ENCODE peak calls at places on chromosome 13, in seven cellular contexts. One of them, this sample, is unnamed.

GRCh38 chr13:43838909-43839308 is 40.6 kb downstream of the CCDC122 start:
- DNase-seq in astrocyte of the spinal cord: no peak
- DNase-seq in colonic mucosa: no peak
- DNase-seq in SK-N-SH: no peak
- DNase-seq in cardiac muscle cell: peak
- DNase-seq in AG10803: peak
- DNase-seq in breast epithelium: no peak
- DNase-seq in this sample: peak

GRCh38 chr13:48975101-48975925 is at the start of gene FNDC3A:
- DNase-seq in breast epithelium: peak
- DNase-seq in colonic mucosa: peak
- DNase-seq in SK-N-SH: peak
- DNase-seq in cardiac muscle cell: peak
- DNase-seq in AG10803: peak
- DNase-seq in astrocyte of the spinal cord: peak
- DNase-seq in this sample: peak

GRCh38 chr13:98332691-98333090 is 155.6 kb upstream of the RNF113B start:
- DNase-seq in astrocyte of the spinal cord: no peak
- DNase-seq in AG10803: no peak
- DNase-seq in cardiac muscle cell: no peak
- DNase-seq in SK-N-SH: no peak
- DNase-seq in breast epithelium: no peak
- DNase-seq in colonic mucosa: no peak
- DNase-seq in this sample: no peak

GRCh38 chr13:96991072-96991471 is 3.2 kb downstream of the OXGR1 start:
- DNase-seq in AG10803: no peak
- DNase-seq in cardiac muscle cell: no peak
- DNase-seq in astrocyte of the spinal cord: no peak
- DNase-seq in colonic mucosa: peak
- DNase-seq in SK-N-SH: no peak
- DNase-seq in breast epithelium: no peak
- DNase-seq in this sample: no peak

GRCh38 chr13:39051157-39051556 is 12.9 kb downstream of the NHLRC3 start:
- DNase-seq in colonic mucosa: no peak
- DNase-seq in astrocyte of the spinal cord: peak
- DNase-seq in cardiac muscle cell: peak
- DNase-seq in SK-N-SH: peak
- DNase-seq in AG10803: peak
- DNase-seq in breast epithelium: no peak
- DNase-seq in this sample: peak

GRCh38 chr13:22427783-22428182 is 753.0 kb upstream of the SGCG start:
- DNase-seq in colonic mucosa: no peak
- DNase-seq in cardiac muscle cell: no peak
- DNase-seq in SK-N-SH: no peak
- DNase-seq in AG10803: no peak
- DNase-seq in breast epithelium: no peak
- DNase-seq in astrocyte of the spinal cord: no peak
- DNase-seq in this sample: no peak

GRCh38 chr13:66397133-66397532 is 833.0 kb downstream of the PCDH9 start:
- DNase-seq in breast epithelium: no peak
- DNase-seq in astrocyte of the spinal cord: no peak
- DNase-seq in AG10803: no peak
- DNase-seq in colonic mucosa: no peak
- DNase-seq in cardiac muscle cell: no peak
- DNase-seq in SK-N-SH: no peak
- DNase-seq in this sample: no peak

GRCh38 chr13:72456486-72456885 is 270.9 kb downstream of the MZT1 start:
- DNase-seq in astrocyte of the spinal cord: no peak
- DNase-seq in SK-N-SH: no peak
- DNase-seq in breast epithelium: no peak
- DNase-seq in cardiac muscle cell: no peak
- DNase-seq in colonic mucosa: no peak
- DNase-seq in AG10803: no peak
- DNase-seq in this sample: no peak

GRCh38 chr13:30323524-30323923 is 16.2 kb upstream of the KATNAL1 start:
- DNase-seq in astrocyte of the spinal cord: no peak
- DNase-seq in SK-N-SH: no peak
- DNase-seq in breast epithelium: no peak
- DNase-seq in cardiac muscle cell: no peak
- DNase-seq in colonic mucosa: no peak
- DNase-seq in AG10803: peak
- DNase-seq in this sample: no peak

DNA sequence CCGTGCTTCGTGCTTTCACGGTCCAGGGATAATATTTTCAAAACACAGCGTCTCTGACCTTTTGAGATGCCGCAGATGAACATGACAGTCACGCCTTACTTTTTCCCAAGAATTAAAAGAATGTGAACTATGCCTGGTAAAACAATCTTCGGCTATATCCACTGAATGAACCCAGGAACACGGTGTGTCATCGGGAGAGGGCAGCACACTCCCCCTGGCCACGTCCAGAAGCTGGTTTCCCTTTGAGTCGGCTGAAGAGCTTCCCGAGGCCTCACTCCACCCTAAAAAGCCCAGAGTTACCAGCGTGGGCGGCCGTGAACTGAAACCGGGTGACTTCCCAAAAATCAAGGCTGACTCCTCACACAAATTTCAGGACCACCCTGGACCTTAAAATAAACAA is 22.9 kb upstream of the SHISA2 start:
- DNase-seq in astrocyte of the spinal cord: peak
- DNase-seq in colonic mucosa: no peak
- DNase-seq in cardiac muscle cell: peak
- DNase-seq in AG10803: peak
- DNase-seq in SK-N-SH: no peak
- DNase-seq in breast epithelium: no peak
- DNase-seq in this sample: peak
- TF ChIP-seq CTCF in astrocyte of the spinal cord: peak
- TF ChIP-seq CTCF in colonic mucosa: no peak
- TF ChIP-seq CTCF in cardiac muscle cell: peak
- TF ChIP-seq CTCF in AG10803: no peak
- TF ChIP-seq CTCF in SK-N-SH: no peak
- TF ChIP-seq CTCF in breast epithelium: no peak
- TF ChIP-seq CTCF in this sample: peak

GRCh38 chr13:50668882-50669281 is 174.6 kb downstream of the DLEU7 start:
- DNase-seq in cardiac muscle cell: no peak
- DNase-seq in astrocyte of the spinal cord: no peak
- DNase-seq in SK-N-SH: no peak
- DNase-seq in breast epithelium: no peak
- DNase-seq in colonic mucosa: no peak
- DNase-seq in AG10803: no peak
- DNase-seq in this sample: no peak
- H3K4me3 ChIP-seq in cardiac muscle cell: no peak
- H3K4me3 ChIP-seq in astrocyte of the spinal cord: no peak
- H3K4me3 ChIP-seq in SK-N-SH: no peak
- H3K4me3 ChIP-seq in breast epithelium: no peak
- H3K4me3 ChIP-seq in colonic mucosa: no peak
- H3K4me3 ChIP-seq in AG10803: no peak
- H3K4me3 ChIP-seq in this sample: no peak

DNA sequence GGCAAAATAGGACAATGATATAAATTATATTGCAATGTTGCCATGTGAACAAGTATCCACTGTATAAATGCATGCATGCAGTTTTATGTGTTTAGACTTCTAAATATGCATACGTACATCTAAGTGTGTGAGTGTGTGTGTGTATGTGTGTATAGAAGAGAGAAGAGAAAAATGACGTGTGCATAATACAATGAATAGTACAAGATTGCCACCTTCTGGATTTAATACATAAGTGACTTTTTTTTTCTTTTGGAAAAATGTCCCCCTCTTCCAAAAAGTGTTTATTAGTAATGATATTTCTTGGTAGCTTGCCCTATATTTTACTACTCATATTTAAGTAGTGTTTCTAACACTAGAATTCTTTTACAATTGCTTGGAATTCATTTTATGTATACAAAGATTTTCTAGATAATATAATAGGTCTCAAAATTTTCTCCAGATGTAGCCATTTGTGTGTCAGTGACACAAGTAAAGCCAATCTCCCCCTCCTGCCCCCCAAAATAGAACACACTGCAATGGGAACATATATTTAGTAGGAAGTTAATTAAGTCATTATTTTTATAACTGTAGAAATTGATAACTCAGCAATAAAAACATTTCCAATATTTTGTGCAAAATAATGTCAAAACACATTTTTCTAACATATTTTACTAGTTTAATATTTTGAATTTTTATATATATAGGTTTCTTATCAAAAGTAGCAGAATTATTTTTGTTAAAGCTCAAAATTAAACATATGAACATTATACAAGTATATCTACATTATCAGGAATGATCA is 783.3 kb upstream of the ATXN8OS start:
- DNase-seq in SK-N-SH: peak
- DNase-seq in astrocyte of the spinal cord: peak
- DNase-seq in cardiac muscle cell: no peak
- DNase-seq in AG10803: no peak
- DNase-seq in colonic mucosa: no peak
- DNase-seq in breast epithelium: no peak
- DNase-seq in this sample: peak
- TF ChIP-seq CTCF in SK-N-SH: peak
- TF ChIP-seq CTCF in astrocyte of the spinal cord: no peak
- TF ChIP-seq CTCF in cardiac muscle cell: no peak
- TF ChIP-seq CTCF in AG10803: no peak
- TF ChIP-seq CTCF in colonic mucosa: no peak
- TF ChIP-seq CTCF in breast epithelium: no peak
- TF ChIP-seq CTCF in this sample: no peak

GRCh38 chr13:104979281-104979680 is 1556.2 kb downstream of the EFNB2 start:
- DNase-seq in breast epithelium: no peak
- DNase-seq in SK-N-SH: no peak
- DNase-seq in cardiac muscle cell: no peak
- DNase-seq in AG10803: no peak
- DNase-seq in colonic mucosa: no peak
- DNase-seq in astrocyte of the spinal cord: no peak
- DNase-seq in this sample: no peak

GRCh38 chr13:104980571-104980970 is 1554.9 kb downstream of the EFNB2 start:
- DNase-seq in SK-N-SH: no peak
- DNase-seq in colonic mucosa: no peak
- DNase-seq in breast epithelium: no peak
- DNase-seq in AG10803: no peak
- DNase-seq in astrocyte of the spinal cord: no peak
- DNase-seq in cardiac muscle cell: no peak
- DNase-seq in this sample: no peak

GRCh38 chr13:104975272-104975671 is 1560.2 kb downstream of the EFNB2 start:
- DNase-seq in SK-N-SH: no peak
- DNase-seq in cardiac muscle cell: no peak
- DNase-seq in astrocyte of the spinal cord: no peak
- DNase-seq in breast epithelium: no peak
- DNase-seq in colonic mucosa: no peak
- DNase-seq in AG10803: no peak
- DNase-seq in this sample: no peak

GRCh38 chr13:104976964-104977363 is 1558.5 kb downstream of the EFNB2 start:
- DNase-seq in astrocyte of the spinal cord: no peak
- DNase-seq in breast epithelium: no peak
- DNase-seq in SK-N-SH: no peak
- DNase-seq in colonic mucosa: no peak
- DNase-seq in cardiac muscle cell: no peak
- DNase-seq in AG10803: no peak
- DNase-seq in this sample: no peak
- H3K4me3 ChIP-seq in astrocyte of the spinal cord: no peak
- H3K4me3 ChIP-seq in breast epithelium: no peak
- H3K4me3 ChIP-seq in SK-N-SH: no peak
- H3K4me3 ChIP-seq in colonic mucosa: no peak
- H3K4me3 ChIP-seq in cardiac muscle cell: no peak
- H3K4me3 ChIP-seq in AG10803: no peak
- H3K4me3 ChIP-seq in this sample: no peak

GRCh38 chr13:32443111-32443510 is 15.2 kb upstream of the N4BP2L1 start:
- DNase-seq in SK-N-SH: peak
- DNase-seq in AG10803: peak
- DNase-seq in colonic mucosa: no peak
- DNase-seq in cardiac muscle cell: peak
- DNase-seq in breast epithelium: no peak
- DNase-seq in astrocyte of the spinal cord: no peak
- DNase-seq in this sample: peak
- TF ChIP-seq CTCF in SK-N-SH: peak
- TF ChIP-seq CTCF in AG10803: peak
- TF ChIP-seq CTCF in colonic mucosa: no peak
- TF ChIP-seq CTCF in cardiac muscle cell: peak
- TF ChIP-seq CTCF in breast epithelium: peak
- TF ChIP-seq CTCF in astrocyte of the spinal cord: peak
- TF ChIP-seq CTCF in this sample: peak

DNA sequence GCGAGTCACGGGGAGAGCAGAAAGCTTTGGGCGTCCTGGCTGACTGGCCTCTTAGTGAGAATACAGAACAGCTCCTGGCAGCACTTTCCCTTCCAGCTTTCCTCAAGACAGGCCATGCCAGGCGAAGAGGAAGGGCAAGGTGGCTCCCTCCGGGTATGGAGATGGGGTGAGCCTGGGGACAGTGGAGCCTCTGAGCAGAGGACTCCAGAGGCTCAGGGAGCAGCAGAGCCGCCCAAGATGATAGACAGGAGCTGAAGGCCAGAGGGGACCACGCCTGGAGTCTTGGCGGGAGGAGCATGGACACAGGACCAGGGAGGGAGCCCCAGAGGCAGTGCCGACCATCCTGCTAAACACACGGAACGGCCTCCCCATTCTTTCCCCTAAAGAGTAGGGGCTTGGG is 229.1 kb downstream of the TM9SF2 start:
- DNase-seq in astrocyte of the spinal cord: no peak
- DNase-seq in breast epithelium: no peak
- DNase-seq in cardiac muscle cell: no peak
- DNase-seq in colonic mucosa: no peak
- DNase-seq in SK-N-SH: no peak
- DNase-seq in AG10803: no peak
- DNase-seq in this sample: no peak
- H3K4me3 ChIP-seq in astrocyte of the spinal cord: no peak
- H3K4me3 ChIP-seq in breast epithelium: no peak
- H3K4me3 ChIP-seq in cardiac muscle cell: no peak
- H3K4me3 ChIP-seq in colonic mucosa: no peak
- H3K4me3 ChIP-seq in SK-N-SH: no peak
- H3K4me3 ChIP-seq in AG10803: no peak
- H3K4me3 ChIP-seq in this sample: no peak

DNA sequence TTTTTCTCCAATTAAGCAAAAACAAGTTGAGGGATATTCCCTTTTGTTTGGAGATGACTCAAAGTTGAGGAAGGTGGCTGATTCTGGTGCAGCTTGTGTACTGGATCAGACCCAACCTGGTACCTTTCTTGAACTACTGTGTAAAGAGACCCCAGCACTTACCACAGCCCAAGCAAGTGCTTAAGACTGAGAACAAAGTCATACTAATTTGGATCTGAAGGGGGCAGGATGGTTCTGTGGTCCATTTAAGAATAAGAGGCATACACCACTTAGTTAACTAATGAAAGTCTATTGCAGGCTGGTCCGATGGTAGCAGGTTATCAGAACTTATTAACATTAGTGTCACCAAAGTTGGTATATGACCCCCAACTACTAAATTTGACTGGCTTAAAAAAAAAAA is 6.3 kb downstream of the THSD1 start:
- DNase-seq in astrocyte of the spinal cord: no peak
- DNase-seq in AG10803: no peak
- DNase-seq in colonic mucosa: no peak
- DNase-seq in SK-N-SH: no peak
- DNase-seq in cardiac muscle cell: peak
- DNase-seq in breast epithelium: no peak
- DNase-seq in this sample: peak
- TF ChIP-seq CTCF in astrocyte of the spinal cord: no peak
- TF ChIP-seq CTCF in AG10803: no peak
- TF ChIP-seq CTCF in colonic mucosa: no peak
- TF ChIP-seq CTCF in SK-N-SH: peak
- TF ChIP-seq CTCF in cardiac muscle cell: peak
- TF ChIP-seq CTCF in breast epithelium: no peak
- TF ChIP-seq CTCF in this sample: peak

DNA sequence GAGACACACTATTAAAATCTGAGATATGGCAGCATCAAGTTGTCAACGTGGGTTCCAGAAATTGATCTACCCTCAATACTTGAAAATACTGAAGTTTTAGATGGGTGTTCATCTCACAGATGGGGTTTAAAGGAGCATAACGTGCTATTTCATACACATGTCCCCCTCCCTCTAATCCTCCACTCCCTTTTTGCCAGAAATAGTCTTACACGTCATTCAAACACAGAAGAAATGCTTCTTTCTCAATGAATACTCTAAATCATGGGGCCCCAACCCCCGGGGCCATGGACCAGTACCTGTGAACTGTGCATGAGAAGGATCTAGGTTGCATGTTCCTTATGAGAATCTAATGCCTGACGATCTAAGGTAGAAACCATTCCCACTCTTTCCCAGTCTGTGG is 19.6 kb downstream of the KLF12 start:
- DNase-seq in astrocyte of the spinal cord: no peak
- DNase-seq in AG10803: no peak
- DNase-seq in SK-N-SH: no peak
- DNase-seq in breast epithelium: no peak
- DNase-seq in colonic mucosa: no peak
- DNase-seq in cardiac muscle cell: no peak
- DNase-seq in this sample: no peak
- H3K4me3 ChIP-seq in astrocyte of the spinal cord: no peak
- H3K4me3 ChIP-seq in AG10803: no peak
- H3K4me3 ChIP-seq in SK-N-SH: no peak
- H3K4me3 ChIP-seq in breast epithelium: no peak
- H3K4me3 ChIP-seq in colonic mucosa: no peak
- H3K4me3 ChIP-seq in cardiac muscle cell: no peak
- H3K4me3 ChIP-seq in this sample: no peak

This sample was measured in fibroblast of pulmonary artery.